ENCODE peak calls at places on chromosomes 2 and 18, in six cellular contexts. B is AG09309, L is RWPE2, A is A549, Z is fibroblast of the aortic adventitia, U is neural progenitor cell. K is an unnamed sample.

GRCh38 chr2:158395166-158395565 is 61.4 kb downstream of the CCDC148 start:
- DNase-seq in B (no peak), L (no peak), A (no peak), Z (no peak), U (peak; percentile 14), K (no peak)

GRCh38 chr2:11677146-11678055 is 7.4 kb upstream of the NTSR2 start:
- DNase-seq in B (no peak), L (no peak), A (no peak), Z (no peak), U (peak; percentile 33), K (no peak)

GRCh38 chr18:48007955-48008701 is 77.7 kb upstream of the SMAD2 start:
- DNase-seq in B (no peak), L (no peak), A (peak; percentile 71), Z (no peak), U (peak; percentile 96), K (peak; percentile 30)

GRCh38 chr2:31413025-31413424 is 1.5 kb downstream of the XDH start:
- DNase-seq in B (peak; percentile 52), L (no peak), A (no peak), Z (peak; percentile 61), U (no peak), K (peak; percentile 73)

GRCh38 chr2:16122556-16122955 is 182.2 kb downstream of the MYCN start:
- DNase-seq in B (no peak), L (no peak), A (no peak), Z (no peak), U (no peak), K (no peak)

GRCh38 chr2:110173523-110173922 is 31.3 kb downstream of the NPHP1 start:
- DNase-seq in B (no peak), L (no peak), A (no peak), Z (peak; percentile 33), U (no peak), K (peak; percentile 41)

GRCh38 chr2:162244559-162245031 is 1.4 kb upstream of the FAP start:
- DNase-seq in B (peak; percentile 75), L (peak; percentile 86), A (no peak), Z (peak; percentile 93), U (no peak), K (peak; percentile 98)

GRCh38 chr2:24489465-24489864 is 1.6 kb upstream of the NCOA1 start:
- DNase-seq in B (no peak), L (no peak), A (no peak), Z (no peak), U (no peak), K (no peak)

GRCh38 chr18:13800505-13801259 is 23.3 kb upstream of the MC5R start:
- DNase-seq in B (no peak), L (peak; percentile 83), A (peak; percentile 58), Z (peak; percentile 31), U (peak; percentile 80), K (peak; percentile 28)

GRCh38 chr18:58025733-58026132 is 18.3 kb upstream of the NEDD4L start:
- DNase-seq in B (no peak), L (no peak), A (no peak), Z (no peak), U (no peak), K (peak; percentile 69)

GRCh38 chr2:22355816-22356433 is 1029.1 kb upstream of the KLHL29 start:
- DNase-seq in B (no peak), L (no peak), A (peak; percentile 8), Z (no peak), U (peak; percentile 70), K (no peak)

GRCh38 chr2:137968477-137969417 is 4.5 kb downstream of the HNMT start:
- DNase-seq in B (no peak), L (no peak), A (no peak), Z (no peak), U (no peak), K (peak; percentile 39)

GRCh38 chr2:147739531-147739930 is 105.3 kb upstream of the ACVR2A start:
- DNase-seq in B (no peak), L (no peak), A (no peak), Z (no peak), U (no peak), K (no peak)

GRCh38 chr2:99156901-99157300 is 2.1 kb downstream of the LIPT1 start:
- DNase-seq in B (no peak), L (no peak), A (no peak), Z (no peak), U (no peak), K (no peak)

GRCh38 chr2:40287201-40287600 is 164.7 kb downstream of the SLC8A1 start:
- DNase-seq in B (no peak), L (no peak), A (no peak), Z (peak; percentile 56), U (no peak), K (no peak)

GRCh38 chr2:55500025-55500424 is 19.5 kb upstream of the CFAP36 start:
- DNase-seq in B (no peak), L (no peak), A (peak; percentile 30), Z (peak; percentile 69), U (no peak), K (peak; percentile 54)

GRCh38 chr2:33929467-33929866 is 330.4 kb upstream of the FAM98A start:
- DNase-seq in B (no peak), L (no peak), A (no peak), Z (no peak), U (no peak), K (no peak)

GRCh38 chr2:106269591-106270291 is 75.6 kb upstream of the UXS1 start:
- DNase-seq in B (no peak), L (no peak), A (peak; percentile 6), Z (no peak), U (no peak), K (no peak)

GRCh38 chr2:168539945-168540344 is 83.9 kb downstream of the CERS6 start:
- DNase-seq in B (no peak), L (no peak), A (no peak), Z (no peak), U (no peak), K (no peak)
- H3K4me3 ChIP-seq in B (no peak overlapping the region), L (no peak overlapping the region), A (no peak overlapping the region), Z (no peak overlapping the region), U (no peak overlapping the region), K (no peak overlapping the region)

GRCh38 chr2:182682210-182682609 is 33.8 kb upstream of the DNAJC10 start:
- DNase-seq in B (no peak), L (no peak), A (no peak), Z (no peak), U (no peak), K (no peak)
- TF ChIP-seq CTCF in B (no peak), L (no peak), A (no peak), Z (no peak), U (no peak), K (no peak)

GRCh38 chr2:85541753-85542457 is 2.9 kb downstream of the MAT2A start:
- DNase-seq in B (no peak), L (no peak), A (no peak), Z (peak; percentile 72), U (no peak), K (no peak)
- H3K4me3 ChIP-seq in B (peak overlapping the region; percentile 92), L (peak overlapping the region; percentile 97), A (peak overlapping the region; percentile 98), Z (peak overlapping the region; percentile 97), U (peak overlapping the region; percentile 72), K (peak overlapping the region; percentile 80)

DNA sequence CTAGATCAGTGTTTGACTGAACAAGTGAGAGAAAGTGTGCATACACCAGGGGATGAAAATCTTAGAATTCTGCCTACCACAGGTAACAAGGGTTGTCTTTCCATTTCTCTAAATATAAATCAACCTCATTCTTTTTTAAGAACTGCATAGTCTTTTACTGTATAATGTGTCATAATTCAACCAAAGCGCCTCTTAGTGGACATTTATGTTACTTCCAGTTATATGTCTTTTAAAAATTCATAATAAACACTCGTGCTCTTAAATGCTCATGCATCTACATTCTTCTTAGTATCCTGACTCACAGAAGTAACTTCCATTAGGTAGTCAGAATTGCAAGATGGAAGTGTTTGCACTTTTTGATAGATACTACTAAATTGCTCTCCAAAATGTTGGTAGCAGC is 76.2 kb downstream of the CHRNA1 start:
- DNase-seq in B (no peak), L (no peak), A (no peak), Z (peak; percentile 76), U (no peak), K (peak; percentile 59)
- TF ChIP-seq CTCF in B (peak; percentile 13), L (peak; percentile 63), A (peak; percentile 75), Z (peak; percentile 52), U (peak; percentile 38), K (peak; percentile 49)

DNA sequence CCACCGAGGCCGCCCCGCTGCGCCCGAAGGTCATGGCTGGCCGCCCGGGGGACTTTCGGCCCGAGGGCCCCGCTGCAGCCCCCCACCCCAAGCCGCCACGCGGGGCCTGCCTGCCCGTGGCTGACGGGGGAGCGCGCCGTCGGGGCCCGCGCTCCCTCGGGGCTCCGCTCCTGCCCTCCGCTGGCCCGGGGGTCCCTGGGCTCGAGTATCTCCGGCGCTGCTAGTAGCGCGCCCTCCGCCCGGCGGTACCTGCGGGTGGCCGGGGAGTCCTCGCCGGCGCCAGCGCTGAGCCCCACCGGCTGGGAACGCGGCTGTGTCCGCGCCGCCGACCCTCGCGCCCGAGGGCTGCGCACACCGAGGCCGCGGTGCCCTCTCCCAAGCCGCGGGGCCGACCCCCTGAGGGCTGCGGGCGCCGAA is 306 bp downstream of the KCNG3 start:
- DNase-seq in B (no peak), L (no peak), A (no peak), Z (no peak), U (no peak), K (no peak)
- H3K4me3 ChIP-seq in B (no peak overlapping the region), L (peak overlapping the region; percentile 32), A (peak overlapping the region; percentile 68), Z (peak overlapping the region; percentile 22), U (peak overlapping the region; percentile 70), K (peak overlapping the region; percentile 59)

DNA sequence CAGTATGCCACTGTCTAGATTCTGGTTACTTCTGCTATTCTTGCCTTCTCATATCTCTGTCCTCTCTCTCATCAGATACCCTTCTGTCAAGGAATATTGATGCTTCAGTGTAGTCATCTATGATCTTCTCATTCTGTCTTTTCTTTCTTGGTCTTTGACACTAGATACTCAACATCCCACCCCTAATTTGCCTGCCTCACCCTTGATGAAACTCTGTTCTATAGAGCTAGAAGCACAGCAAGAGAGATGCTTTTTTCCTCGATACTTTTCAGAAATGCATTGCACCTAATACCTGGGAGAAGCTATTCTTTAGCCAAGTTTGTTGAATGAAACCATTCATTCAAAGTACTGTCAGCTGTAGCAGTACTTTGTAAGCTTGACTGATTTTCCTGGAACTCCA is 9.5 kb downstream of the SEPTIN2 start:
- DNase-seq in B (no peak), L (no peak), A (no peak), Z (no peak), U (no peak), K (no peak)
- TF ChIP-seq CTCF in B (no peak), L (no peak), A (no peak), Z (no peak), U (no peak), K (no peak)

DNA sequence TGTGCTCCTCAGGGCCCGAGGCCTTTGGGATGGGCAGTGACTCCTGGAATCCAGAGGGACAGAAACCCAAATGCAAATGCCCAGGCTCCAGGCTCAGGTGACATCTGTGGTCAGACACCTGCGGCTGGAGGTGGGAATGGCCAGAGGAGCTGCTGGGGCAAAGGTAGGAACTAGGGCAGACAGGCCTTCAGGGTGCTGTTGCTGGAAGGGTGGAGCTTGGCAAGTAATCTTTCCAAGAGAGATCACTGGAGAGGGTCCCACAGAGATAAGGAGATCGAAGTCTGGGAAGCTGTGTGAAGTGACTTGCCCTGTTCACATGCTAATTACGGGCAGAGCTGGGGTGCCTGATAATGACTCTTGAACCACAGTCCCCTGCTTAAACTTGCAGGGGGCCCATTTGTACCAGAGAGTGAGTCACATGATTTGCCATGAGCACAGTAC is 82.4 kb downstream of the ACAA2 start:
- DNase-seq in B (no peak), L (no peak), A (no peak), Z (no peak), U (no peak), K (no peak)
- H3K4me3 ChIP-seq in B (no peak overlapping the region), L (no peak overlapping the region), A (no peak overlapping the region), Z (no peak overlapping the region), U (no peak overlapping the region), K (no peak overlapping the region)

GRCh38 chr2:61538920-61539559 is 884 bp upstream of the XPO1 start:
- DNase-seq in B (no peak), L (no peak), A (no peak), Z (peak; percentile 56), U (no peak), K (no peak)
- TF ChIP-seq CTCF in B (no peak), L (no peak), A (no peak), Z (no peak), U (no peak), K (no peak)

K was measured in fibroblast of villous mesenchyme.